ENCODE peak calls at places on chromosomes 5 and 9, in four cellular contexts. R, J, H and S are unnamed samples. For H3K4me1, the result is how much of the 10 kb centered on the place peaks cover.

GRCh38 chr9:137304383-137305059 is 2.5 kb upstream of the NRARP start:
- DNase-seq in R (no peak), H (no peak), J (peak), S (peak)

GRCh38 chr5:71588533-71588885 is 1.4 kb downstream of the MCCC2 start:
- DNase-seq in R (no peak), H (no peak), J (no peak), S (no peak)

GRCh38 chr9:115653231-115653630 is 500.4 kb upstream of the PAPPA start:
- DNase-seq in J (no peak), R (no peak), H (no peak), S (no peak)

GRCh38 chr5:64384761-64385160 is 121.1 kb upstream of the RGS7BP start:
- DNase-seq in R (peak), H (peak), J (peak), S (peak)

GRCh38 chr5:164354138-164354751 is 848.8 kb downstream of the MAT2B start:
- DNase-seq in R (no peak), H (no peak), J (no peak), S (no peak)

GRCh38 chr5:80223561-80223960 is 32.3 kb downstream of the SERINC5 start:
- DNase-seq in R (no peak), H (no peak), J (no peak), S (no peak)

GRCh38 chr9:38732849-38733248 is 12.9 kb upstream of the FAM240B start:
- DNase-seq in R (no peak), H (no peak), J (no peak), S (no peak)

GRCh38 chr5:2751592-2752021 is at the start of gene IRX2:
- DNase-seq in H (no peak), J (no peak), R (peak), S (peak)

GRCh38 chr5:177309351-177310191 is 2.1 kb downstream of the MXD3 start:
- DNase-seq in H (peak), R (peak), J (peak), S (peak)

GRCh38 chr5:73436535-73437125 is 11.9 kb downstream of the FOXD1 start:
- DNase-seq in H (no peak), J (peak), R (peak), S (no peak)

GRCh38 chr9:70043689-70044449 is at the start of gene MAMDC2:
- DNase-seq in R (peak), J (peak), H (no peak), S (peak)

GRCh38 chr5:14868771-14869170 is 2.8 kb downstream of the ANKH start:
- DNase-seq in R (no peak), H (no peak), J (no peak), S (no peak)

GRCh38 chr9:130642926-130643325 is 21.5 kb upstream of the PRDM12 start:
- DNase-seq in J (no peak), H (no peak), R (no peak), S (no peak)

GRCh38 chr9:127049044-127049443 is 73.4 kb downstream of the ANGPTL2 start:
- DNase-seq in R (no peak), H (no peak), J (no peak), S (no peak)

GRCh38 chr9:88661759-88662158 is 126.8 kb downstream of the NXNL2 start:
- DNase-seq in R (no peak), H (no peak), J (no peak), S (no peak)

GRCh38 chr9:88659126-88659525 is 124.1 kb downstream of the NXNL2 start:
- DNase-seq in H (no peak), J (no peak), R (no peak), S (no peak)

GRCh38 chr9:88658311-88658822 is 123.4 kb downstream of the NXNL2 start:
- DNase-seq in R (no peak), J (no peak), H (no peak), S (no peak)

GRCh38 chr9:88660611-88661010 is 125.6 kb downstream of the NXNL2 start:
- DNase-seq in H (peak), R (peak), J (no peak), S (peak)

DNA sequence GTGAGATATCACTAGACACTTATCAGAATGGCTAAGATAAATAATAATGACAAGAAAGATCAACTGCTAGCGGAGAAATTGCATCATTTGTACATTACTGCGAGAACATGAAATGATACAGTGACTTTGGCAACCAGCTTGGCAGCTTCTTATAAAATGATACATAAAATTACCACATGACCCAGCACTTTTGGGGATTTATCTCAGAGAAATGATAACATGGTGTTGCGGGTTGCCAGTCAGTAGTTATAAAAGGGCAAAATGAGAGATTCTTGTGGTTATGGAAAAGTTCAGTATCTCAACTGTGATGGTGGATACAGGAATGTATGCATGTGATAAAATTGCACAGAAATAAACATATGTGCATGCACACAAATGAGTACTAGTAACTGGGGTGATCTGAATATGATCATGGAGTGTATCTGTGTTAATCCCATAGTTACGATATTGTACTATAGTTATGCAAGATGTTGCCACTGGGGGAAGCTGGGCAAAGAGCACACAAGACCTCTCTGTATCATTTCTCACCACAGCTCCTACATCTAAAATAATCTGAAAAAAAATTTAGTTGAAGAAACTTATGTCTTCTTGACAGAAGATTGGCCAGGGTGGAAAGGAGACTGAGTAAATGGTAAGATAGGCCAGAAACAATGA is 128.9 kb downstream of the NXNL2 start:
- DNase-seq in H (no peak), R (no peak), J (no peak), S (no peak)
- TF ChIP-seq EZH2phosphoT487 in H (no peak), R (no peak), J (no peak), S (no peak)

GRCh38 chr9:134063088-134063875 is 4.5 kb downstream of the BRD3 start:
- DNase-seq in R (no peak), J (peak), H (no peak), S (peak)

GRCh38 chr9:134061688-134062371 is 6.0 kb downstream of the BRD3 start:
- DNase-seq in J (peak), H (no peak), R (no peak), S (peak)

GRCh38 chr9:134061019-134061687 is 6.7 kb downstream of the BRD3 start:
- DNase-seq in J (peak), H (no peak), R (no peak), S (peak)

GRCh38 chr9:134063876-134064450 is 3.9 kb downstream of the BRD3 start:
- DNase-seq in J (no peak), H (no peak), R (no peak), S (peak)

GRCh38 chr9:134062461-134063087 is 5.3 kb downstream of the BRD3 start:
- DNase-seq in H (no peak), R (no peak), J (no peak), S (no peak)
- H3K27ac ChIP-seq in H (no peak), R (no peak), J (no peak), S (no peak)

GRCh38 chr9:109113239-109113638 is 6.5 kb downstream of the TMEM245 start:
- DNase-seq in J (no peak), R (no peak), H (no peak), S (no peak)

GRCh38 chr9:109117856-109118801 is 1.6 kb downstream of the TMEM245 start:
- DNase-seq in R (peak), J (peak), H (peak), S (peak)

GRCh38 chr9:109113892-109114609 is 5.7 kb downstream of the TMEM245 start:
- DNase-seq in R (no peak), H (no peak), J (no peak), S (no peak)

GRCh38 chr9:109114670-109115069 is 5.1 kb downstream of the TMEM245 start:
- DNase-seq in H (no peak), R (no peak), J (no peak), S (no peak)

GRCh38 chr9:109115931-109116541 is 3.7 kb downstream of the TMEM245 start:
- DNase-seq in H (no peak), J (no peak), R (no peak), S (no peak)
- H3K4me1 ChIP-seq in H (half or more), J (under half), R (half or more), S (under half)

DNA sequence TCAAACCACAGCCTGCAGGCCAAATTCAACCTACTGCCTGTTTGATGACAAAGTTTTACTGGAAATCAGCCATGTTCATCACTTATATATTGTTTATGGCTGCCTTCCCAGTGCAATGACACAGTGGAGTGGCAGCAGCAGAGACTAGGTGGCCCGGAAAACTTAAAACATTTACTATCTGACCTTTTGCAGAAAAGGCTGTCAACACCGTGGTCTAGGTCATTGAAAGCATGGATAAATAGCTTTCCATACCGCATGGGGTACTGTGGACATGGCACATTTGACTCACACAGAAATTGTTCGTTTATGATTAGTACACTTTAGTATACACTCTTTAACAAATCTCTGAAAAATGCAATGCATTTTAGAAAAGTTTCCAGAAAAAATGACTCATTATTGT is 298.3 kb upstream of the EFNA5 start:
- DNase-seq in J (no peak), R (no peak), H (no peak), S (no peak)
- TF ChIP-seq EZH2phosphoT487 in J (no peak), R (no peak), H (no peak), S (no peak)